ENCODE peak calls at places on chromosome 14, in five cellular contexts. K is cardiac muscle cell, T is spleen, Q is PC-3, S is iPS DF 6.9. V is an unnamed sample. For H3K4me1, the result is how much of the 10 kb centered on the place peaks cover.

GRCh38 chr14:94165744-94166143 is 8.4 kb upstream of the PPP4R4 start:
- DNase-seq in K (no peak), T (no peak), Q (no peak), S (no peak), V (no peak)

GRCh38 chr14:106506901-106507305 is 980.5 kb downstream of the TMEM121 start:
- DNase-seq in K (no peak), T (no peak), Q (no peak), S (no peak), V (peak)

GRCh38 chr14:106831322-106831720 is 1304.9 kb downstream of the TMEM121 start:
- DNase-seq in K (no peak), T (peak), Q (no peak), S (no peak), V (peak)

GRCh38 chr14:65872536-65872935 is 460.0 kb downstream of the FUT8 start:
- DNase-seq in K (peak), T (no peak), Q (no peak), S (no peak), V (no peak)

GRCh38 chr14:80954771-80955299 is 586 bp upstream of the TSHR start:
- DNase-seq in K (peak), T (peak), Q (peak), S (peak), V (peak)

GRCh38 chr14:54975856-54976255 is 51.0 kb downstream of the WDHD1 start:
- DNase-seq in K (peak), T (no peak), Q (no peak), S (no peak), V (no peak)

GRCh38 chr14:87632796-87633195 is 360.2 kb downstream of the GALC start:
- DNase-seq in K (no peak), T (no peak), Q (no peak), S (no peak), V (no peak)

GRCh38 chr14:25069889-25070288 is 19.9 kb upstream of the STXBP6 start:
- DNase-seq in K (no peak), T (no peak), Q (no peak), S (no peak), V (no peak)

GRCh38 chr14:101257551-101257950 is 303.7 kb upstream of the DIO3 start:
- DNase-seq in K (no peak), T (no peak), Q (no peak), S (no peak), V (no peak)

GRCh38 chr14:100857196-100857922 is 31.4 kb downstream of the MEG3 start:
- DNase-seq in K (no peak), T (peak), Q (no peak), S (no peak), V (no peak)

GRCh38 chr14:92607702-92608429 is 94.3 kb downstream of the RIN3 start:
- DNase-seq in K (peak), T (no peak), Q (peak), S (no peak), V (no peak)

GRCh38 chr14:92603309-92604257 is 90.0 kb downstream of the RIN3 start:
- DNase-seq in K (peak), T (no peak), Q (peak), S (no peak), V (no peak)

GRCh38 chr14:92601757-92602417 is 88.3 kb downstream of the RIN3 start:
- DNase-seq in K (no peak), T (no peak), Q (no peak), S (no peak), V (no peak)

GRCh38 chr14:92607251-92607650 is 93.7 kb downstream of the RIN3 start:
- DNase-seq in K (no peak), T (no peak), Q (peak), S (no peak), V (no peak)

GRCh38 chr14:92605274-92605940 is 91.8 kb downstream of the RIN3 start:
- DNase-seq in K (no peak), T (no peak), Q (no peak), S (no peak), V (no peak)
- H3K4me1 ChIP-seq in K (under half), T (under half), Q (half or more), S (under half), V (under half)

GRCh38 chr14:61343471-61343870 is 22.1 kb downstream of the PRKCH start:
- DNase-seq in K (peak), T (no peak), Q (peak), S (no peak), V (no peak)

GRCh38 chr14:61341275-61342210 is 20.2 kb downstream of the PRKCH start:
- DNase-seq in K (no peak), T (no peak), Q (no peak), S (no peak), V (no peak)

GRCh38 chr14:61342941-61343340 is 21.6 kb downstream of the PRKCH start:
- DNase-seq in K (no peak), T (no peak), Q (no peak), S (no peak), V (no peak)

GRCh38 chr14:61343991-61344405 is 22.6 kb downstream of the PRKCH start:
- DNase-seq in K (no peak), T (no peak), Q (no peak), S (no peak), V (no peak)

GRCh38 chr14:61342486-61342885 is 21.1 kb downstream of the PRKCH start:
- DNase-seq in K (no peak), T (peak), Q (no peak), S (no peak), V (peak)
- H3K4me1 ChIP-seq in K (half or more), T (under half), Q (under half), S (under half), V (half or more)

GRCh38 chr14:22530101-22530500 is 58.9 kb downstream of the DAD1 start:
- DNase-seq in K (no peak), T (no peak), Q (no peak), S (no peak), V (no peak)

GRCh38 chr14:22524105-22524783 is 64.8 kb downstream of the DAD1 start:
- DNase-seq in K (no peak), T (no peak), Q (no peak), S (no peak), V (no peak)

GRCh38 chr14:22524784-22525161 is 64.3 kb downstream of the DAD1 start:
- DNase-seq in K (no peak), T (no peak), Q (peak), S (no peak), V (no peak)

GRCh38 chr14:22526210-22526609 is 62.8 kb downstream of the DAD1 start:
- DNase-seq in K (no peak), T (no peak), Q (no peak), S (no peak), V (no peak)

DNA sequence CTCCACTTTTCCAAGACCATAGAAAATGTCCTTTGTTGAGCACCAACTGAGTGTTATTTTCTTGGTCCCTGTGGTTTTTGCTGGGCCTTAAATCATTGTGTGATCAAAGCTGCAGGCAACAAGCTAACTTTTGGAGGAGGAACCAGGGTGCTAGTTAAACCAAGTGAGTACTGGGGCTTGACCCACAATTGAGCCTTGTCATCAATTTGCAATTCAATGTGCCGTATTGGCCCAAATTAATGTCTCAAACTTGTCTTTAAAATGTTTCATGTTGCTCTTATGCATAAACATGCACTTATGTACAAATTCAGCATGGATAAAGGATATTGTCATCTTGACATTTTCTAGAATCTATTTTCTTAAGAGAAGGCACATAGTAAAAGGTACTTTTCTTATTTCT is 62.3 kb downstream of the DAD1 start:
- DNase-seq in K (no peak), T (no peak), Q (no peak), S (no peak), V (no peak)
- H3K4me1 ChIP-seq in K (under half), T (under half), Q (under half), S (under half), V (half or more)

DNA sequence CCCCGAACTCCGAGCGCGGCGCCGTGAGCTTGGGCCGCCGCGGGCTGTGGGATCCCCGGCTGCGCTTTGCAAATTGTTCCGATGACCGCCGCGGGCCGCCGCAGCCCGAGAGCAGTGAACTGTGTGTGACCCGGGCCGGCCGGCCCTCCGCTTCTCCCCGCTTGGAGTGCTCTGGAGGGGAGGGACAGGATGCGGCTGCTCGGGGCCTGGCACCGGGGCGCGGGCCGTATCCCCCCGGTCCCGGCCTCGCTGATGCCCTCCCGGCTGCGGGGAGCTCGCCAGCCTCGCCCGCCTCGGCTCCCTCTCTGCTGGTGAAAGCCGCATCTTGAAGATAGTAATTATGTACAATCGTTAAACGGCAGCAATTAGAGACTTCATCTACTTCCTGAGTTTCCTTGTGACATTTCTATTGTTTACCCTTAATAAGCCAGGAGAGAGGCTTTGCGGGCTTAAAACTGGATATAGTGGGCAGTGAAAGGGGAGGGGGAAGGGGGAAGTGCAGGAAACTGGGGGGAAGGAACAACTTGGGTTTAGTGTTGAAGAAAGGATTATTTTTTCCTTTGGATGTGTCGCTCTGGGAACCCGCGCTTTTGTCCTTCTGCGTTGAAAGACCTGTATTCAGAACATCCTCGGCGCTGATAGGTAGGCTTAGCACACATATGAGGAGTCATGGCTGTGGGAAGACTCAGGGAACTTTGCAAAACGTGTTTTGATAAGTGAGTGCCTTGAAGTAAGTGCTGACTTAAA is 1.2 kb downstream of the PELI2 start:
- DNase-seq in K (peak), T (peak), Q (no peak), S (no peak), V (no peak)
- H3K4me1 ChIP-seq in K (under half), T (under half), Q (under half), S (under half), V (under half)

GRCh38 chr14:21346532-21347135 is 37.2 kb downstream of the SUPT16H start:
- DNase-seq in K (no peak), T (no peak), Q (no peak), S (no peak), V (no peak)
- H3K4me1 ChIP-seq in K (under half), T (under half), Q (under half), S (under half), V (under half)

V was measured in effector memory CD4-positive, alpha-beta T cell.